ENCODE peak calls at places on chromosomes 4 and X, in six cellular contexts. E is K562, C is heart left ventricle, R is uterus, X is ovary, T is body of pancreas. D is an unnamed sample.

GRCh38 chrX:19291086-19291485 is 52.6 kb upstream of the PDHA1 start:
- DNase-seq in T (no peak), R (no peak), E (no peak), X (no peak), C (no peak), D (no peak)

GRCh38 chr4:178296669-178297068 is 854.4 kb upstream of the AGA start:
- DNase-seq in T (no peak), C (no peak), X (no peak), E (no peak), R (no peak), D (no peak)

GRCh38 chrX:42466706-42467105 is 311.3 kb downstream of the PPP1R2C start:
- DNase-seq in X (no peak), R (no peak), T (no peak), E (no peak), C (no peak), D (no peak)

GRCh38 chr4:118752551-118752950 is 67.4 kb downstream of the METTL14 start:
- DNase-seq in X (no peak), T (no peak), C (no peak), E (no peak), R (no peak), D (no peak)

GRCh38 chrX:11629593-11630211 is 36.0 kb downstream of the ARHGAP6 start:
- DNase-seq in C (no peak), R (peak; percentile 65), E (no peak), T (no peak), X (peak; percentile 36), D (no peak)

GRCh38 chr4:72352746-72353145 is 216.3 kb downstream of the ADAMTS3 start:
- DNase-seq in X (no peak), T (no peak), E (no peak), C (no peak), R (no peak), D (no peak)

GRCh38 chr4:14410469-14410868 is 591.8 kb upstream of the CPEB2 start:
- DNase-seq in E (no peak), C (no peak), T (peak; percentile 63), X (no peak), R (no peak), D (no peak)

GRCh38 chr4:97656034-97656720 is 487.1 kb downstream of the STPG2 start:
- DNase-seq in R (no peak), C (no peak), E (no peak), T (no peak), X (no peak), D (no peak)

GRCh38 chr4:180827610-180828009 is 1415.6 kb upstream of the TENM3 start:
- DNase-seq in E (no peak), T (no peak), R (no peak), X (no peak), C (no peak), D (no peak)

GRCh38 chr4:8215001-8215427 is 15.9 kb downstream of the SH3TC1 start:
- DNase-seq in E (no peak), X (no peak), T (peak; percentile 68), R (peak; percentile 50), C (peak; percentile 46), D (no peak)

GRCh38 chr4:160724063-160724462 is 1439.7 kb downstream of the FSTL5 start:
- DNase-seq in T (no peak), R (no peak), X (no peak), C (no peak), E (no peak), D (no peak)

GRCh38 chr4:87805971-87806370 is 6.6 kb downstream of the IBSP start:
- DNase-seq in T (no peak), C (no peak), R (no peak), X (no peak), E (no peak), D (no peak)

GRCh38 chr4:47531241-47531953 is 46.3 kb downstream of the ATP10D start:
- DNase-seq in R (no peak), X (no peak), C (no peak), T (no peak), E (no peak), D (no peak)

GRCh38 chr4:138242076-138242829 is at the start of gene SLC7A11:
- DNase-seq in R (peak; percentile 26), C (no peak), X (no peak), E (peak; percentile 65), T (peak; percentile 91), D (peak; percentile 8)

GRCh38 chr4:168848112-168848511 is 161.9 kb downstream of the CBR4 start:
- DNase-seq in C (no peak), R (no peak), T (no peak), X (no peak), E (no peak), D (no peak)

GRCh38 chr4:108937066-108937465 is 174.2 kb upstream of the ETNPPL start:
- DNase-seq in T (no peak), R (no peak), X (no peak), E (no peak), C (no peak), D (no peak)

DNA sequence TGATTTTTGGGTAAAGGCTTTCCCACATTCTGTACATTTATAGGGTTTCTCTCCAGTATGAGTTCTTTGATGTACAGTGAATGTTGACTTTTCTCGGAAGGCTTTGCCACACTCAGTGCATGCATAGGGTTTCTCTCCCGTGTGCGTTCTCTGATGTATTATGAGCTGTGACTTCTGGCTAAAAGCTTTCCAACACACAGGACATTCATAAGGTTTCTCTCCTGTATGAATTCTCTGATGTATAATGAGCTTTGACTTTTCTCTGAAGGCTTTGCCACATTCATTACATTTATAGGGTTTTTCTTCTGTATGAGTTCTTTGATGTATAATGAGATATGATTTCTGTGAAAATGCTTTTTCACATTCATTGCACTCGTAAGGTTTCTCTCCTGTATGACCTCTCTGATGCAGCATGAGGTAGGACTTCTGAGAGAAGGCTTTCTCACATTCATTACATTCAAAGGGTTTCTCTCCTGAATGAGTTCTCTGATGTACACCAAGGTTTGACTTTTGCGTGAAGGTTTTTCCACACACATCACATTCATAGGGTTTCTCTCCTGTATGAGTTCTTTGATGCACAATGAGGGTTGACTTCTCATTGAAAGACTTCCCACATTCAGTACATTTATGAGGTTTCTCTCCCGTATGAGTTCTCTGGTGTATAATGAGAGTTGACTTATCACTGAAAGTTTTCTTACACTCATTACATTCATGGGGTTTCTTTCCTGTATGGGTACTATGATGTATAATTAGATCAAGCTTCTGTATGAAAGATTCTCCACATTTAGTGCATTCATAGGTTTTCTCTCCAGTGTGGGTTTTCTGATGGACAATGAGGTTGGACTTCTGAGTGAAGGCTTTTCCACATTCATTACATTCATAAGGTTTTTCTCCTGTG is 27.3 kb downstream of the ZNF182 start:
- DNase-seq in E (no peak), C (no peak), R (no peak), X (no peak), T (no peak), D (no peak)
- H3K9me3 ChIP-seq in E (peaks cover 8% of the 10 kb centered on the region), C (peaks cover 4% of the 10 kb centered on the region), R (no peaks in the 10 kb centered on the region), X (peaks cover 8% of the 10 kb centered on the region), T (no peaks in the 10 kb centered on the region), D (peaks cover 54% of the 10 kb centered on the region)

DNA sequence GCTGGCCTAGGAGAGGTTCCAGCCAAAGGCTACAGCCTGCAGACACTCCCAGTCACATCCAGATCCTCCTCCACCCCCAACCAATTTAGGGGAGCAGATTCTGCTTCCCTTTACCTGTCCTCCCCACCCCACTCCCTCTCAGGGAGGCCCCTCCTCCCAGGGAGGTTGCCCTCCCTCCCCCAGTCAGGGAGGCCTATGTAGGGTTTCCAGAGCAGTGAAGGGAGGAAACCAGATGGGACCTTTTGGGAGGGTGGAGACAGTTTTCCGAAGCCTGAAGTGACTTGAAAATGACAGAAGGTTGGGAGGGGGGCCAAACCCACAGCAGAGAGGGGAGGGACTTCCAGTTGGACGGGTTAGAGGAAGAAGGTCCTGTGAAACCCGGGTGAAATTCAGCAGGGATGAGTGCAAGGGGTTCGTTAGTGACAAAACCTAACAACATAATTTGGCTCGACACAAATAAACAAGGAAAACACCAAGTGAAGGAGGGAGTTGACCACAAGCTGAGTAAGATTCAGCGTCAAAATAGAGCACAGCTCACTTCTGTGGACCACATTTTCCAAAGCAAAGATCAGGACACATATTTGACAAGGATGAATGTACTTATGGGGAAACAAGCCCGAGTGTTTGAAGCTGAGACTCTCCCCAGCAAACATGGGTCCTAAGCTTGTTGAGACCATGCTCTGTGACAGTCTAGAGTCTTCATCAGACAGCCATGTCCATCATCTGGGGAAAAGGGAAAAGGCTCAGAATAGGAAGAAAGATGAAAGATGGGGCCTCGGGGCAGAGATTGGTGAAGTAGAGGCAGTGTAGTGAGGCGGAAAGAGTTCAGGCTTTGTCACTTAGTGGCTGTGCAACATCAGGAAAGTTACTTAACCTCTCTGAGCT is 46.4 kb downstream of the PRPS1 start:
- DNase-seq in R (peak; percentile 88), X (peak; percentile 53), E (peak; percentile 31), T (peak; percentile 49), C (peak; percentile 64), D (peak; percentile 20)
- TF ChIP-seq POLR2A in R (no peak), X (no peak), E (no peak), T (no peak), C (peak; percentile 16), D (no peak)

DNA sequence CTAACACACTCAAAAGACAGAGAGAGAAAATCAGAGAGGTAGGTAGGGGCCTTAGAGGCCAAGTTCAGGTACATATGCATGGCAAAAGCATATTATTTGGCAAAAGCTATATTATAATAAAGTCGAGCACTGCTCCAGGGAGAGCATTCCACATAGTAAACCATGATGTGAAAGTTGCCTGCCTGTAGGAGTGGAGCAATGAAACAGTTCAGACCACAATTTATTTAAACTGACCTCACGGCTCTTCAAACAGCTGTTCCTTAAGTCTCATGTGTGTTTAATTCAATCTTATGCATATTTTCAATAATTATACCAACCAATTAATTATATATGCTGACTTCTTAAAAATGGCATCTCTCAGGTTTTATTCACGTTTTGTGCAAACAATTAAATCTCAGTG is 3.3 kb downstream of the RFC1 start:
- DNase-seq in E (no peak), R (no peak), X (no peak), T (no peak), C (no peak), D (no peak)
- H3K4me3 ChIP-seq in E (no peak overlapping the region), R (no peak overlapping the region), X (no peak overlapping the region), T (no peak overlapping the region), C (no peak overlapping the region), D (no peak overlapping the region)

GRCh38 chr4:576245-576821 is at the start of gene TMEM271:
- DNase-seq in E (no peak), T (no peak), R (no peak), X (no peak), C (no peak), D (no peak)
- H3K9me3 ChIP-seq in E (no peaks in the 10 kb centered on the region), T (no peaks in the 10 kb centered on the region), R (no peaks in the 10 kb centered on the region), X (peaks cover 3% of the 10 kb centered on the region), C (no peaks in the 10 kb centered on the region), D (no peaks in the 10 kb centered on the region)

D was measured in esophagus squamous epithelium.